ENCODE peak calls at places on chromosome 16, in seven cellular contexts. N is stomach, V is transverse colon, H is HepG2, D is esophagus muscularis mucosa, T is SK-N-SH, Y is tibial nerve. W is an unnamed sample. For H3K27me3, the result is how much of the 10 kb centered on the place peaks cover.

GRCh38 chr16:1932050-1933028 is 10.7 kb downstream of the MSRB1 start:
- DNase-seq in N (peak), V (peak), H (peak), D (no peak), T (no peak), Y (no peak), W (no peak)

GRCh38 chr16:66427871-66428681 is 981 bp downstream of the BEAN1 start:
- DNase-seq in N (no peak), V (no peak), H (no peak), D (no peak), T (peak), Y (no peak), W (no peak)

GRCh38 chr16:4679854-4680636 is 13.3 kb upstream of the NUDT16L1 start:
- DNase-seq in N (peak), V (peak), H (no peak), D (no peak), T (no peak), Y (peak), W (peak)

GRCh38 chr16:84446086-84446485 is 58.4 kb downstream of the MEAK7 start:
- DNase-seq in N (no peak), V (no peak), H (no peak), D (no peak), T (no peak), Y (no peak), W (no peak)

GRCh38 chr16:1706386-1707192 is 594 bp downstream of the MAPK8IP3 start:
- DNase-seq in N (no peak), V (no peak), H (no peak), D (no peak), T (peak), Y (no peak), W (peak)

GRCh38 chr16:22358000-22358399 is 16.4 kb downstream of the CDR2 start:
- DNase-seq in N (no peak), V (no peak), H (no peak), D (no peak), T (no peak), Y (no peak), W (no peak)

GRCh38 chr16:77724174-77724573 is 1.9 kb downstream of the NUDT7 start:
- DNase-seq in N (no peak), V (no peak), H (peak), D (no peak), T (no peak), Y (no peak), W (no peak)

GRCh38 chr16:30948087-30948955 is 547 bp upstream of the ORAI3 start:
- DNase-seq in N (peak), V (peak), H (peak), D (peak), T (peak), Y (peak), W (peak)

GRCh38 chr16:8751481-8752311 is 45.7 kb downstream of the TMEM186 start:
- DNase-seq in N (no peak), V (no peak), H (peak), D (no peak), T (no peak), Y (no peak), W (no peak)

GRCh38 chr16:9123871-9124270 is 32.4 kb downstream of the HAPSTR1 start:
- DNase-seq in N (peak), V (peak), H (no peak), D (no peak), T (no peak), Y (no peak), W (no peak)

GRCh38 chr16:56353054-56353921 is 72.1 kb downstream of the AMFR start:
- DNase-seq in N (peak), V (peak), H (no peak), D (no peak), T (no peak), Y (no peak), W (peak)

GRCh38 chr16:2811703-2812471 is 5.2 kb upstream of the PRSS21 start:
- DNase-seq in N (no peak), V (no peak), H (no peak), D (no peak), T (no peak), Y (no peak), W (no peak)

GRCh38 chr16:76389126-76389525 is 111.9 kb downstream of the CNTNAP4 start:
- DNase-seq in N (no peak), V (no peak), H (no peak), D (no peak), T (no peak), Y (no peak), W (no peak)
- TF ChIP-seq EP300 in N (no peak), V (no peak), H (no peak), D (no peak), T (no peak), Y (no peak), W (no peak)

GRCh38 chr16:57632568-57632967 is 4.1 kb downstream of the ADGRG1 start:
- DNase-seq in N (no peak), V (no peak), H (no peak), D (no peak), T (no peak), Y (no peak), W (no peak)

GRCh38 chr16:57630402-57630787 is 2.0 kb downstream of the ADGRG1 start:
- DNase-seq in N (no peak), V (no peak), H (no peak), D (no peak), T (no peak), Y (no peak), W (no peak)

GRCh38 chr16:57629516-57630401 is 1.3 kb downstream of the ADGRG1 start:
- DNase-seq in N (no peak), V (no peak), H (no peak), D (no peak), T (no peak), Y (no peak), W (no peak)

GRCh38 chr16:57633383-57634064 is 5.1 kb downstream of the ADGRG1 start:
- DNase-seq in N (no peak), V (no peak), H (no peak), D (no peak), T (no peak), Y (no peak), W (no peak)

DNA sequence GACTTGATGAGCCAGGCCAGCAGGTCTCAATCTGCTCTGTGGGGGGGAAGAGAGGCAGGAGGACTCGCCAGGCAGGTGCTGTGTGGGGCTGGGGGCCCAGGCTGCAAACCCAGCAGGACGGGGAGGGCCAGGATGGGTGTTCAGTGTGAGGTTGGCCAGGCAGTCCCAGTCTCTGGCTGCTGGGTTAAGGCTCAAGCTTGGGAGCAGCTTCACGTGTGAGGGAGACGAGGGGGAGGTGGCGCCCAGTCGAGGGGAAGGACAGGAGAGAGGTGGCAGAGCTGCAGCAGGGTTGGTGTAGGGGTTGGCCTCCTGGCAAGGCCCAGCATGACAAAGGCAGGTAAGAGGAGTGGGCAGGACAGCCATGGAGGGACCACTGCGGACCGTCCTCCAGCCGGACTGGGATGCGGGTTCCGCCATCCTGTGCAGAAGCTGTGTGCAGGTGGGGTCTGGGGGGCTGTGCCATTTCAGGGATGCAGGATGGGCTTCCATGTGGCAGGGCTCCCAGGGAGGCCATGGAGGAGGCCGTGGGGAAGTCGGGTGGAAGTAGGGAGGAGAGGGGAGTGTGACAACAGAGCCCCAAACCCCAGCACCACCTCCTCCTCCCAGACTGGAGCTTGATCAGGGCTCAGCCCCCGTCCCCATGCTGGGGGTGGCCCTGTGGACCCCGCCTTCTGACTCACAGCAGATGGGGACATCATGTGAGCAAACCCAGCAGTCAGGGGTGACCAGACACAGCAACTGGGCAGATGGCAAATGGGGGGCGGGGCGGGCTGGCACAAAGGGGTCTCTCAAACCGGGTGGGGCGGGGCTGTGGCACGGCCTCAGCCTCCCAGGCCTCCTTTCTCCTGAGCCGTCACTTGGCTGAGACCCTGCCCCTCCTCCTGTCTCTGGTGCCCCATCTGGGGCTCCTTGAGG is 2.8 kb downstream of the ADGRG1 start:
- DNase-seq in N (no peak), V (no peak), H (no peak), D (no peak), T (no peak), Y (no peak), W (no peak)
- H3K27me3 ChIP-seq in N (half or more), V (under half), H (under half), D (under half), T (under half), Y (under half), W (under half)

DNA sequence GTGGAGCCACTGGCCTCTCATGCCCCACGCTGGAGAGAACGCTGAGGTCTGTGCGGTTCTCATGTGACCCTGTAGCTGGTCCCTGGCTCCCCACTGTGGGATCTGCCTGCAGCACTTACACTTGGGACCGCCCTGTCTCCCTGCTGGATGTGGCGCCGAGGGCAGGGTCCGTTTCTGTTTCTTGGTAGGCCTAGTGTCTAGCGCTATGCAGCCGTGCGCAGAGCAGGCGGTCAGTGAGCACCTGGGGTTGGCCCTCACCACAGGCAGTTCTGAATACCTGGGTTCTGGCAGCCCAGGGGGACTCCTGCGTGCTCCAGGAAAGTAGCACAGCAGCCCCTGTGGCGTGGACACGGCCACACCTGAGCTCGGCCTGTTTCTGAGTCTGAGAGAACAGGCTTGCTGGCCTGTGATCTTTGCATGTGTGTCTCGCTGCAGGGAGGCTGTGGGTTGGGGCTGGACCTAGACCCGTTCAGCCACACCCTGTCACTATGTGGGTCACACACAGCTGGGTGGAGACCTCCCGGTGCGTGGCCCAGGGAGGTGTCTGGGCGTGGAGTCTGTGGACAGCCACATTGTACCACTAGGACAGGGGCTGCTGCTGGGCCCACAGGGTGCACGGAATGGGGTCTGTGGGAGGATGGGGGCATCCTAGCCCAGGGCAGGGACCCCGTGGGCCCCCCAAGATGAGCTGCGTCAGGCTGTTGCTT is 2.8 kb downstream of the CAPN15 start:
- DNase-seq in N (no peak), V (peak), H (no peak), D (no peak), T (no peak), Y (no peak), W (no peak)
- TF ChIP-seq EP300 in N (no peak), V (no peak), H (no peak), D (no peak), T (no peak), Y (no peak), W (no peak)

GRCh38 chr16:28061702-28062101 is 1.8 kb downstream of the GSG1L start:
- DNase-seq in N (no peak), V (no peak), H (no peak), D (no peak), T (no peak), Y (no peak), W (no peak)

GRCh38 chr16:28064150-28064549 is 636 bp upstream of the GSG1L start:
- DNase-seq in N (no peak), V (no peak), H (no peak), D (no peak), T (no peak), Y (no peak), W (no peak)

GRCh38 chr16:28063611-28064061 is at the start of gene GSG1L:
- DNase-seq in N (no peak), V (no peak), H (no peak), D (no peak), T (peak), Y (no peak), W (no peak)

GRCh38 chr16:28062261-28063046 is 1.1 kb downstream of the GSG1L start:
- DNase-seq in N (no peak), V (no peak), H (no peak), D (no peak), T (peak), Y (no peak), W (no peak)

GRCh38 chr16:28063047-28063521 is 430 bp downstream of the GSG1L start:
- DNase-seq in N (no peak), V (no peak), H (no peak), D (no peak), T (peak), Y (no peak), W (no peak)
- H3K27me3 ChIP-seq in N (half or more), V (half or more), H (half or more), D (under half), T (under half), Y (half or more), W (under half)

GRCh38 chr16:20675488-20676267 is 21.8 kb downstream of the ACSM1 start:
- DNase-seq in N (peak), V (peak), H (peak), D (no peak), T (no peak), Y (no peak), W (peak)
- TF ChIP-seq EP300 in N (no peak), V (no peak), H (no peak), D (no peak), T (no peak), Y (no peak), W (no peak)

W was measured in ovary.